ENCODE peak calls at places on chromosomes 4 and X, in eight cellular contexts. One of them, this sample, is unnamed.

GRCh38 chrX:80816051-80816450 is 6.4 kb upstream of the BRWD3 start:
- DNase-seq in pancreas: no peak
- DNase-seq in GM12865: no peak
- DNase-seq in GM23338: peak
- DNase-seq in astrocyte of the hippocampus: no peak
- DNase-seq in activated CD4-positive, alpha-beta T cell treated with anti-CD3 and anti-CD28 coated beads, Interleukin-2, amount 10 ng/mL, durations not matched to agents 7 days and 5 days: no peak
- DNase-seq in nucleus accumbens: no peak
- DNase-seq in H9: no peak
- DNase-seq in this sample: no peak

GRCh38 chr4:168908093-168908492 is 102.0 kb downstream of the CBR4 start:
- DNase-seq in pancreas: no peak
- DNase-seq in GM12865: no peak
- DNase-seq in GM23338: no peak
- DNase-seq in astrocyte of the hippocampus: peak
- DNase-seq in activated CD4-positive, alpha-beta T cell treated with anti-CD3 and anti-CD28 coated beads, Interleukin-2, amount 10 ng/mL, durations not matched to agents 7 days and 5 days: no peak
- DNase-seq in nucleus accumbens: no peak
- DNase-seq in H9: no peak
- DNase-seq in this sample: no peak

GRCh38 chr4:183722738-183723560 is 63.9 kb downstream of the TRAPPC11 start:
- DNase-seq in pancreas: peak
- DNase-seq in GM12865: peak
- DNase-seq in GM23338: peak
- DNase-seq in astrocyte of the hippocampus: peak
- DNase-seq in activated CD4-positive, alpha-beta T cell treated with anti-CD3 and anti-CD28 coated beads, Interleukin-2, amount 10 ng/mL, durations not matched to agents 7 days and 5 days: peak
- DNase-seq in nucleus accumbens: no peak
- DNase-seq in H9: peak
- DNase-seq in this sample: peak

GRCh38 chr4:173413043-173413442 is 14.1 kb upstream of the SCRG1 start:
- DNase-seq in pancreas: no peak
- DNase-seq in GM12865: no peak
- DNase-seq in GM23338: no peak
- DNase-seq in astrocyte of the hippocampus: no peak
- DNase-seq in activated CD4-positive, alpha-beta T cell treated with anti-CD3 and anti-CD28 coated beads, Interleukin-2, amount 10 ng/mL, durations not matched to agents 7 days and 5 days: no peak
- DNase-seq in nucleus accumbens: no peak
- DNase-seq in H9: no peak
- DNase-seq in this sample: no peak

GRCh38 chr4:177448850-177449249 is 6.6 kb upstream of the AGA start:
- DNase-seq in pancreas: no peak
- DNase-seq in GM12865: no peak
- DNase-seq in GM23338: no peak
- DNase-seq in astrocyte of the hippocampus: peak
- DNase-seq in activated CD4-positive, alpha-beta T cell treated with anti-CD3 and anti-CD28 coated beads, Interleukin-2, amount 10 ng/mL, durations not matched to agents 7 days and 5 days: no peak
- DNase-seq in nucleus accumbens: no peak
- DNase-seq in H9: no peak
- DNase-seq in this sample: no peak

GRCh38 chr4:7419961-7420660 is 14.6 kb downstream of the PSAPL1 start:
- DNase-seq in pancreas: no peak
- DNase-seq in GM12865: no peak
- DNase-seq in GM23338: no peak
- DNase-seq in astrocyte of the hippocampus: no peak
- DNase-seq in activated CD4-positive, alpha-beta T cell treated with anti-CD3 and anti-CD28 coated beads, Interleukin-2, amount 10 ng/mL, durations not matched to agents 7 days and 5 days: no peak
- DNase-seq in nucleus accumbens: no peak
- DNase-seq in H9: peak
- DNase-seq in this sample: peak

GRCh38 chr4:5139141-5139540 is 87.9 kb downstream of the STK32B start:
- DNase-seq in pancreas: no peak
- DNase-seq in GM12865: no peak
- DNase-seq in GM23338: no peak
- DNase-seq in astrocyte of the hippocampus: no peak
- DNase-seq in activated CD4-positive, alpha-beta T cell treated with anti-CD3 and anti-CD28 coated beads, Interleukin-2, amount 10 ng/mL, durations not matched to agents 7 days and 5 days: no peak
- DNase-seq in nucleus accumbens: no peak
- DNase-seq in H9: no peak
- DNase-seq in this sample: no peak

GRCh38 chrX:19543951-19544359 is 28.6 kb upstream of the MAP3K15 start:
- DNase-seq in pancreas: no peak
- DNase-seq in GM12865: no peak
- DNase-seq in GM23338: no peak
- DNase-seq in astrocyte of the hippocampus: no peak
- DNase-seq in activated CD4-positive, alpha-beta T cell treated with anti-CD3 and anti-CD28 coated beads, Interleukin-2, amount 10 ng/mL, durations not matched to agents 7 days and 5 days: no peak
- DNase-seq in nucleus accumbens: no peak
- DNase-seq in H9: no peak
- DNase-seq in this sample: no peak

GRCh38 chr4:181971411-181971810 is 271.8 kb upstream of the TENM3 start:
- DNase-seq in pancreas: no peak
- DNase-seq in GM12865: peak
- DNase-seq in GM23338: no peak
- DNase-seq in astrocyte of the hippocampus: peak
- DNase-seq in activated CD4-positive, alpha-beta T cell treated with anti-CD3 and anti-CD28 coated beads, Interleukin-2, amount 10 ng/mL, durations not matched to agents 7 days and 5 days: no peak
- DNase-seq in nucleus accumbens: no peak
- DNase-seq in H9: no peak
- DNase-seq in this sample: no peak